ENCODE peak calls at places on chromosomes 1 and 21, in four cellular contexts. One of them, this sample, is unnamed.
A peak's percentile ranks its signal among the peaks of the same experiment; 100 is the strongest.

GRCh38 chr1:88145752-88146151 is 538.3 kb upstream of the PKN2 start:
- DNase-seq in head of caudate nucleus: no peak
- DNase-seq in activated naive CD8-positive, alpha-beta T cell treated with anti-CD3 and anti-CD28 coated beads, Interleukin-2, amount 50 U/mL, for 24 hours: no peak
- DNase-seq in keratinocyte: no peak
- DNase-seq in this sample: no peak

GRCh38 chr1:156426015-156426414 is 57.0 kb downstream of the RHBG start:
- DNase-seq in activated naive CD8-positive, alpha-beta T cell treated with anti-CD3 and anti-CD28 coated beads, Interleukin-2, amount 50 U/mL, for 24 hours: no peak
- DNase-seq in head of caudate nucleus: no peak
- DNase-seq in keratinocyte: no peak
- DNase-seq in this sample: no peak

GRCh38 chr1:53833393-53833792 is 4.7 kb downstream of the NDC1 start:
- DNase-seq in keratinocyte: no peak
- DNase-seq in head of caudate nucleus: no peak
- DNase-seq in activated naive CD8-positive, alpha-beta T cell treated with anti-CD3 and anti-CD28 coated beads, Interleukin-2, amount 50 U/mL, for 24 hours: no peak
- DNase-seq in this sample: no peak

GRCh38 chr1:25873120-25873519 is 2.4 kb downstream of the PAQR7 start:
- DNase-seq in head of caudate nucleus: no peak
- DNase-seq in keratinocyte: no peak
- DNase-seq in activated naive CD8-positive, alpha-beta T cell treated with anti-CD3 and anti-CD28 coated beads, Interleukin-2, amount 50 U/mL, for 24 hours: no peak
- DNase-seq in this sample: no peak

GRCh38 chr1:189606795-189607476 is 870.7 kb downstream of the BRINP3 start:
- DNase-seq in keratinocyte: no peak
- DNase-seq in head of caudate nucleus: no peak
- DNase-seq in activated naive CD8-positive, alpha-beta T cell treated with anti-CD3 and anti-CD28 coated beads, Interleukin-2, amount 50 U/mL, for 24 hours: no peak
- DNase-seq in this sample: no peak

GRCh38 chr1:220430059-220430458 is 97.9 kb upstream of the MARK1 start:
- DNase-seq in head of caudate nucleus: no peak
- DNase-seq in keratinocyte: no peak
- DNase-seq in activated naive CD8-positive, alpha-beta T cell treated with anti-CD3 and anti-CD28 coated beads, Interleukin-2, amount 50 U/mL, for 24 hours: no peak
- DNase-seq in this sample: no peak

GRCh38 chr1:15881961-15882360 is 34.5 kb downstream of the SPEN start:
- DNase-seq in head of caudate nucleus: no peak
- DNase-seq in activated naive CD8-positive, alpha-beta T cell treated with anti-CD3 and anti-CD28 coated beads, Interleukin-2, amount 50 U/mL, for 24 hours: no peak
- DNase-seq in keratinocyte: no peak
- DNase-seq in this sample: no peak

GRCh38 chr1:27615346-27616004 is 11.5 kb upstream of the AHDC1 start:
- DNase-seq in keratinocyte: no peak
- DNase-seq in head of caudate nucleus: no peak
- DNase-seq in activated naive CD8-positive, alpha-beta T cell treated with anti-CD3 and anti-CD28 coated beads, Interleukin-2, amount 50 U/mL, for 24 hours: no peak
- DNase-seq in this sample: no peak

GRCh38 chr21:14712121-14712520 is 166.0 kb upstream of the SAMSN1 start:
- DNase-seq in keratinocyte: no peak
- DNase-seq in activated naive CD8-positive, alpha-beta T cell treated with anti-CD3 and anti-CD28 coated beads, Interleukin-2, amount 50 U/mL, for 24 hours: no peak
- DNase-seq in head of caudate nucleus: no peak
- DNase-seq in this sample: no peak

GRCh38 chr1:215052656-215053055 is 29.9 kb upstream of the KCNK2 start:
- DNase-seq in head of caudate nucleus: no peak
- DNase-seq in activated naive CD8-positive, alpha-beta T cell treated with anti-CD3 and anti-CD28 coated beads, Interleukin-2, amount 50 U/mL, for 24 hours: no peak
- DNase-seq in keratinocyte: no peak
- DNase-seq in this sample: no peak

GRCh38 chr1:81126989-81127571 is 673.7 kb upstream of the ADGRL2 start:
- DNase-seq in keratinocyte: no peak
- DNase-seq in activated naive CD8-positive, alpha-beta T cell treated with anti-CD3 and anti-CD28 coated beads, Interleukin-2, amount 50 U/mL, for 24 hours: no peak
- DNase-seq in head of caudate nucleus: no peak
- DNase-seq in this sample: no peak

GRCh38 chr1:162094271-162094670 is 24.8 kb downstream of the NOS1AP start:
- DNase-seq in head of caudate nucleus: no peak
- DNase-seq in activated naive CD8-positive, alpha-beta T cell treated with anti-CD3 and anti-CD28 coated beads, Interleukin-2, amount 50 U/mL, for 24 hours: no peak
- DNase-seq in keratinocyte: no peak
- DNase-seq in this sample: no peak

GRCh38 chr1:157240495-157241184 is 102.4 kb upstream of the ETV3 start:
- DNase-seq in activated naive CD8-positive, alpha-beta T cell treated with anti-CD3 and anti-CD28 coated beads, Interleukin-2, amount 50 U/mL, for 24 hours: no peak
- DNase-seq in head of caudate nucleus: no peak
- DNase-seq in keratinocyte: no peak
- DNase-seq in this sample: no peak

GRCh38 chr1:54352755-54353154 is 53.4 kb downstream of the SSBP3 start:
- DNase-seq in keratinocyte: no peak
- DNase-seq in head of caudate nucleus: no peak
- DNase-seq in activated naive CD8-positive, alpha-beta T cell treated with anti-CD3 and anti-CD28 coated beads, Interleukin-2, amount 50 U/mL, for 24 hours: no peak
- DNase-seq in this sample: no peak

GRCh38 chr1:210786546-210786945 is 347.4 kb downstream of the KCNH1 start:
- DNase-seq in keratinocyte: no peak
- DNase-seq in activated naive CD8-positive, alpha-beta T cell treated with anti-CD3 and anti-CD28 coated beads, Interleukin-2, amount 50 U/mL, for 24 hours: no peak
- DNase-seq in head of caudate nucleus: no peak
- DNase-seq in this sample: no peak

GRCh38 chr1:85581802-85582686 is 1.5 kb downstream of the CCN1 start:
- DNase-seq in keratinocyte: no peak
- DNase-seq in head of caudate nucleus: no peak
- DNase-seq in activated naive CD8-positive, alpha-beta T cell treated with anti-CD3 and anti-CD28 coated beads, Interleukin-2, amount 50 U/mL, for 24 hours: no peak
- DNase-seq in this sample: no peak

GRCh38 chr21:37921091-37921490 is 4.8 kb upstream of the KCNJ6 start:
- DNase-seq in head of caudate nucleus: no peak
- DNase-seq in activated naive CD8-positive, alpha-beta T cell treated with anti-CD3 and anti-CD28 coated beads, Interleukin-2, amount 50 U/mL, for 24 hours: no peak
- DNase-seq in keratinocyte: no peak
- DNase-seq in this sample: no peak

GRCh38 chr1:91226741-91227140 is 177.9 kb downstream of the HFM1 start:
- DNase-seq in head of caudate nucleus: no peak
- DNase-seq in activated naive CD8-positive, alpha-beta T cell treated with anti-CD3 and anti-CD28 coated beads, Interleukin-2, amount 50 U/mL, for 24 hours: no peak
- DNase-seq in keratinocyte: no peak
- DNase-seq in this sample: no peak

GRCh38 chr21:38354231-38354630 is 97.4 kb downstream of the KCNJ15 start:
- DNase-seq in head of caudate nucleus: no peak
- DNase-seq in keratinocyte: no peak
- DNase-seq in activated naive CD8-positive, alpha-beta T cell treated with anti-CD3 and anti-CD28 coated beads, Interleukin-2, amount 50 U/mL, for 24 hours: no peak
- DNase-seq in this sample: no peak

GRCh38 chr1:67724928-67725560 is 40.0 kb downstream of the GADD45A start:
- DNase-seq in activated naive CD8-positive, alpha-beta T cell treated with anti-CD3 and anti-CD28 coated beads, Interleukin-2, amount 50 U/mL, for 24 hours: no peak
- DNase-seq in keratinocyte: no peak
- DNase-seq in head of caudate nucleus: no peak
- DNase-seq in this sample: no peak

GRCh38 chr1:180184041-180184440 is 29.4 kb downstream of the QSOX1 start:
- DNase-seq in head of caudate nucleus: no peak
- DNase-seq in activated naive CD8-positive, alpha-beta T cell treated with anti-CD3 and anti-CD28 coated beads, Interleukin-2, amount 50 U/mL, for 24 hours: no peak
- DNase-seq in keratinocyte: no peak
- DNase-seq in this sample: peak; percentile 63

GRCh38 chr1:112144738-112145426 is 155.4 kb upstream of the KCND3 start:
- DNase-seq in activated naive CD8-positive, alpha-beta T cell treated with anti-CD3 and anti-CD28 coated beads, Interleukin-2, amount 50 U/mL, for 24 hours: no peak
- DNase-seq in head of caudate nucleus: peak; percentile 6
- DNase-seq in keratinocyte: no peak
- DNase-seq in this sample: no peak

GRCh38 chr1:219954736-219955421 is 26.5 kb upstream of the SLC30A10 start:
- DNase-seq in keratinocyte: no peak
- DNase-seq in activated naive CD8-positive, alpha-beta T cell treated with anti-CD3 and anti-CD28 coated beads, Interleukin-2, amount 50 U/mL, for 24 hours: no peak
- DNase-seq in head of caudate nucleus: no peak
- DNase-seq in this sample: no peak

GRCh38 chr21:33924079-33924765 is 8.6 kb upstream of the ATP5PO start:
- DNase-seq in activated naive CD8-positive, alpha-beta T cell treated with anti-CD3 and anti-CD28 coated beads, Interleukin-2, amount 50 U/mL, for 24 hours: peak; percentile 92
- DNase-seq in head of caudate nucleus: peak; percentile 95
- DNase-seq in keratinocyte: no peak
- DNase-seq in this sample: peak; percentile 98

GRCh38 chr1:9858293-9859035 is 34.7 kb upstream of the CLSTN1 start:
- DNase-seq in activated naive CD8-positive, alpha-beta T cell treated with anti-CD3 and anti-CD28 coated beads, Interleukin-2, amount 50 U/mL, for 24 hours: no peak
- DNase-seq in keratinocyte: no peak
- DNase-seq in head of caudate nucleus: no peak
- DNase-seq in this sample: no peak

GRCh38 chr1:58858344-58858673 is 74.5 kb upstream of the JUN start:
- DNase-seq in activated naive CD8-positive, alpha-beta T cell treated with anti-CD3 and anti-CD28 coated beads, Interleukin-2, amount 50 U/mL, for 24 hours: peak; percentile 6
- DNase-seq in head of caudate nucleus: no peak
- DNase-seq in keratinocyte: no peak
- DNase-seq in this sample: no peak

GRCh38 chr21:31248598-31248997 is 95.5 kb downstream of the TIAM1 start:
- DNase-seq in keratinocyte: peak; percentile 42
- DNase-seq in head of caudate nucleus: no peak
- DNase-seq in activated naive CD8-positive, alpha-beta T cell treated with anti-CD3 and anti-CD28 coated beads, Interleukin-2, amount 50 U/mL, for 24 hours: no peak
- DNase-seq in this sample: no peak

GRCh38 chr1:64543831-64544230 is 73.9 kb downstream of the CACHD1 start:
- DNase-seq in keratinocyte: no peak
- DNase-seq in head of caudate nucleus: no peak
- DNase-seq in activated naive CD8-positive, alpha-beta T cell treated with anti-CD3 and anti-CD28 coated beads, Interleukin-2, amount 50 U/mL, for 24 hours: no peak
- DNase-seq in this sample: no peak

GRCh38 chr21:33067045-33067444 is 2.9 kb upstream of the OLIG1 start:
- DNase-seq in activated naive CD8-positive, alpha-beta T cell treated with anti-CD3 and anti-CD28 coated beads, Interleukin-2, amount 50 U/mL, for 24 hours: no peak
- DNase-seq in head of caudate nucleus: peak; percentile 34
- DNase-seq in keratinocyte: no peak
- DNase-seq in this sample: no peak

GRCh38 chr1:159931101-159931816 is 6.0 kb upstream of the TAGLN2 start:
- DNase-seq in head of caudate nucleus: no peak
- DNase-seq in keratinocyte: no peak
- DNase-seq in activated naive CD8-positive, alpha-beta T cell treated with anti-CD3 and anti-CD28 coated beads, Interleukin-2, amount 50 U/mL, for 24 hours: no peak
- DNase-seq in this sample: no peak

GRCh38 chr1:192363177-192363576 is 46.4 kb downstream of the RGS21 start:
- DNase-seq in keratinocyte: no peak
- DNase-seq in activated naive CD8-positive, alpha-beta T cell treated with anti-CD3 and anti-CD28 coated beads, Interleukin-2, amount 50 U/mL, for 24 hours: no peak
- DNase-seq in head of caudate nucleus: no peak
- DNase-seq in this sample: no peak

GRCh38 chr21:26800001-26800400 is 45.2 kb downstream of the ADAMTS1 start:
- DNase-seq in activated naive CD8-positive, alpha-beta T cell treated with anti-CD3 and anti-CD28 coated beads, Interleukin-2, amount 50 U/mL, for 24 hours: no peak
- DNase-seq in head of caudate nucleus: no peak
- DNase-seq in keratinocyte: no peak
- DNase-seq in this sample: no peak

GRCh38 chr1:21865943-21866628 is 54.0 kb downstream of the LDLRAD2 start:
- DNase-seq in keratinocyte: no peak
- DNase-seq in activated naive CD8-positive, alpha-beta T cell treated with anti-CD3 and anti-CD28 coated beads, Interleukin-2, amount 50 U/mL, for 24 hours: no peak
- DNase-seq in head of caudate nucleus: no peak
- DNase-seq in this sample: no peak

GRCh38 chr1:154720328-154721301 is 112.6 kb upstream of the ADAR start:
- DNase-seq in keratinocyte: no peak
- DNase-seq in activated naive CD8-positive, alpha-beta T cell treated with anti-CD3 and anti-CD28 coated beads, Interleukin-2, amount 50 U/mL, for 24 hours: no peak
- DNase-seq in head of caudate nucleus: no peak
- DNase-seq in this sample: no peak